ENCODE peak calls at places on chromosomes 2 and 18, in seven cellular contexts. M is natural killer cell treated with Interleukin-12 subunit alpha and Interleukin-12 subunit beta and Interleukin-15 and Interleukin-18, amount 100 ng/mL, for 72 hours; B is WERI-Rb-1; X is NCI-H1436; T is EL; A is cardiac muscle cell; N is occipital lobe. V is an unnamed sample.

GRCh38 chr2:149782566-149782965 is 195.0 kb upstream of the MMADHC start:
- DNase-seq in M (no peak), B (no peak), X (no peak), T (no peak), A (no peak), N (no peak), V (no peak)

GRCh38 chr2:231425811-231426703 is 30.5 kb downstream of the B3GNT7 start:
- DNase-seq in M (peak), B (no peak), X (no peak), T (no peak), A (no peak), N (no peak), V (no peak)

GRCh38 chr2:75844651-75845050 is 133.9 kb upstream of the GCFC2 start:
- DNase-seq in M (no peak), B (no peak), X (no peak), T (no peak), A (no peak), N (no peak), V (no peak)

GRCh38 chr2:37418956-37419355 is 74.5 kb downstream of the QPCT start:
- DNase-seq in M (no peak), B (no peak), X (no peak), T (peak), A (no peak), N (no peak), V (no peak)

GRCh38 chr2:158967731-158968395 is 577 bp upstream of the TANC1 start:
- DNase-seq in M (no peak), B (peak), X (no peak), T (peak), A (peak), N (peak), V (peak)

GRCh38 chr18:31738460-31739407 is 21.9 kb downstream of the SLC25A52 start:
- DNase-seq in M (no peak), B (no peak), X (no peak), T (no peak), A (no peak), N (no peak), V (no peak)

GRCh38 chr2:101690547-101691182 is 6.8 kb upstream of the MAP4K4 start:
- DNase-seq in M (no peak), B (no peak), X (no peak), T (no peak), A (no peak), N (no peak), V (peak)

GRCh38 chr2:227973241-227973640 is 101.8 kb downstream of the DAW1 start:
- DNase-seq in M (no peak), B (no peak), X (no peak), T (no peak), A (no peak), N (no peak), V (no peak)

GRCh38 chr18:46167971-46168370 is 63.8 kb downstream of the HAUS1 start:
- DNase-seq in M (no peak), B (no peak), X (no peak), T (no peak), A (no peak), N (no peak), V (peak)

GRCh38 chr2:46775722-46776121 is 139.9 kb downstream of the MCFD2 start:
- DNase-seq in M (no peak), B (no peak), X (no peak), T (no peak), A (no peak), N (no peak), V (no peak)

GRCh38 chr2:225894240-225894980 is 494.9 kb downstream of the NYAP2 start:
- DNase-seq in M (no peak), B (no peak), X (no peak), T (peak), A (no peak), N (no peak), V (no peak)

GRCh38 chr18:55489742-55490055 is 98.3 kb downstream of the TCF4 start:
- DNase-seq in M (no peak), B (no peak), X (peak), T (no peak), A (no peak), N (no peak), V (no peak)

GRCh38 chr2:216713691-216714411 is 18.5 kb upstream of the IGFBP5 start:
- DNase-seq in M (peak), B (no peak), X (peak), T (peak), A (no peak), N (no peak), V (no peak)

GRCh38 chr2:177585234-177585863 is 192.8 kb downstream of the AGPS start:
- DNase-seq in M (no peak), B (peak), X (no peak), T (no peak), A (no peak), N (no peak), V (no peak)

GRCh38 chr2:237482485-237482884 is 4.6 kb upstream of the MLPH start:
- DNase-seq in M (no peak), B (no peak), X (peak), T (no peak), A (peak), N (no peak), V (peak)

GRCh38 chr18:14922031-14922430 is 174.1 kb downstream of the ANKRD30B start:
- DNase-seq in M (no peak), B (no peak), X (no peak), T (no peak), A (no peak), N (no peak), V (no peak)

GRCh38 chr2:12303181-12304030 is 413.3 kb upstream of the TRIB2 start:
- DNase-seq in M (no peak), B (no peak), X (no peak), T (peak), A (no peak), N (no peak), V (no peak)

GRCh38 chr2:127388423-127389164 is 819 bp upstream of the MAP3K2 start:
- DNase-seq in M (peak), B (peak), X (no peak), T (no peak), A (no peak), N (no peak), V (no peak)

GRCh38 chr2:236769981-236770671 is 200.5 kb downstream of the ACKR3 start:
- DNase-seq in M (no peak), B (no peak), X (no peak), T (peak), A (no peak), N (peak), V (no peak)

V was measured in colonic mucosa.